ENCODE peak calls at places on chromosomes 7 and 10, in six cellular contexts. X is T-helper 17 cell; U is esophagus squamous epithelium; G is activated T-helper 1 cell treated with anti-CD3 and anti-CD28 coated beads, Interleukin-12 subunit alpha, Interleukin-12 subunit beta, Interleukin-2, Interleukin-4 antibody, amounts not matched to agents 30 ng/mL and 10 ng/mL and 1 ng/mL, durations not matched to agents 14 hours and 24 hours and 36 hours; V is AG09309; Y is left kidney. L is an unnamed sample.

GRCh38 chr7:20395094-20395493 is 64.4 kb downstream of the ITGB8 start:
- DNase-seq in X (no peak), U (no peak), G (no peak), V (no peak), Y (no peak), L (no peak)

GRCh38 chr7:150790416-150791075 is 9.6 kb downstream of the TMEM176B start:
- DNase-seq in X (no peak), U (no peak), G (no peak), V (no peak), Y (no peak), L (no peak)

GRCh38 chr7:80392229-80393169 is 119.4 kb downstream of the GNAT3 start:
- DNase-seq in X (no peak), U (no peak), G (no peak), V (no peak), Y (peak), L (peak)

GRCh38 chr10:31146496-31147219 is 115.0 kb upstream of the ZNF438 start:
- DNase-seq in X (no peak), U (no peak), G (no peak), V (peak), Y (peak), L (peak)

GRCh38 chr10:110504111-110504735 is 6.5 kb downstream of the DUSP5 start:
- DNase-seq in X (peak), U (no peak), G (peak), V (no peak), Y (no peak), L (peak)

GRCh38 chr7:29471444-29472138 is 92.0 kb upstream of the PRR15 start:
- DNase-seq in X (no peak), U (no peak), G (no peak), V (no peak), Y (peak), L (no peak)

GRCh38 chr7:112550468-112551060 is 69.8 kb downstream of the LSMEM1 start:
- DNase-seq in X (no peak), U (no peak), G (peak), V (peak), Y (peak), L (peak)

GRCh38 chr10:49117366-49117905 is 2.1 kb upstream of the VSTM4 start:
- DNase-seq in X (no peak), U (no peak), G (no peak), V (no peak), Y (no peak), L (no peak)

GRCh38 chr7:139942686-139943085 is 113.6 kb downstream of the TBXAS1 start:
- DNase-seq in X (no peak), U (no peak), G (no peak), V (no peak), Y (no peak), L (no peak)

GRCh38 chr10:58698777-58699356 is 186.2 kb downstream of the BICC1 start:
- DNase-seq in X (no peak), U (no peak), G (no peak), V (no peak), Y (no peak), L (peak)

GRCh38 chr7:102890292-102890970 is 22.4 kb upstream of the LRRC17 start:
- DNase-seq in X (no peak), U (no peak), G (no peak), V (no peak), Y (peak), L (no peak)